ENCODE peak calls at places on chromosomes 5 and 9, in four cellular contexts. N is stimulated activated CD8-positive, alpha-beta memory T cell treated with anti-CD3 and anti-CD28 coated beads, Interleukin-7, amount 100 ng/mL, for 1 hour; O is NCI-H345; J is GM04504. K is an unnamed sample.

GRCh38 chr9:83034587-83034986 is 28.4 kb downstream of the RASEF start:
- DNase-seq in N (no peak), O (no peak), J (no peak), K (no peak)

GRCh38 chr5:1002271-1002546 is 6.4 kb upstream of the NKD2 start:
- DNase-seq in N (no peak), O (no peak), J (no peak), K (no peak)

GRCh38 chr5:175821790-175822211 is 49.6 kb upstream of the CPLX2 start:
- DNase-seq in N (no peak), O (no peak), J (no peak), K (no peak)

GRCh38 chr5:61678966-61679365 is 346.9 kb downstream of the ZSWIM6 start:
- DNase-seq in N (no peak), O (no peak), J (no peak), K (no peak)

GRCh38 chr9:124295097-124295794 is 37.5 kb downstream of the NEK6 start:
- DNase-seq in N (no peak), O (no peak), J (no peak), K (no peak)

GRCh38 chr5:79552984-79553383 is 39.0 kb upstream of the HOMER1 start:
- DNase-seq in N (no peak), O (no peak), J (no peak), K (no peak)

GRCh38 chr9:89387197-89387849 is 69.0 kb downstream of the SECISBP2 start:
- DNase-seq in N (no peak), O (no peak), J (no peak), K (no peak)

GRCh38 chr9:130982636-130983282 is 26.2 kb upstream of the LAMC3 start:
- DNase-seq in N (no peak), O (no peak), J (no peak), K (no peak)

GRCh38 chr5:43215073-43215631 is 23.1 kb downstream of the NIM1K start:
- DNase-seq in N (no peak), O (peak; percentile 68), J (no peak), K (no peak)

GRCh38 chr5:170533383-170533782 is 29.6 kb downstream of the KCNIP1 start:
- DNase-seq in N (no peak), O (no peak), J (no peak), K (no peak)

GRCh38 chr5:157303667-157304327 is 37.9 kb downstream of the CYFIP2 start:
- DNase-seq in N (no peak), O (no peak), J (no peak), K (peak; percentile 75)

GRCh38 chr9:124632077-124632621 is 125.0 kb upstream of the NR5A1 start:
- DNase-seq in N (no peak), O (no peak), J (peak; percentile 65), K (no peak)

GRCh38 chr5:127367029-127367428 is 76.4 kb downstream of the MEGF10 start:
- DNase-seq in N (no peak), O (no peak), J (no peak), K (no peak)

GRCh38 chr9:137315581-137316011 is 13.5 kb upstream of the NRARP start:
- DNase-seq in N (no peak), O (no peak), J (no peak), K (no peak)

GRCh38 chr5:114055810-114056476 is 305.9 kb upstream of the KCNN2 start:
- DNase-seq in N (no peak), O (no peak), J (no peak), K (no peak)

GRCh38 chr5:20294696-20295095 is 306.7 kb upstream of the CDH18 start:
- DNase-seq in N (no peak), O (no peak), J (no peak), K (no peak)

GRCh38 chr9:121388140-121388925 is 18.3 kb upstream of the STOM start:
- DNase-seq in N (no peak), O (no peak), J (no peak), K (no peak)

GRCh38 chr9:21294325-21294724 is 10.8 kb downstream of the IFNA5 start:
- DNase-seq in N (no peak), O (no peak), J (no peak), K (no peak)

GRCh38 chr5:154205441-154206117 is 15.0 kb downstream of the GALNT10 start:
- DNase-seq in N (no peak), O (no peak), J (no peak), K (no peak)

GRCh38 chr9:125633116-125633743 is 73.8 kb downstream of the MAPKAP1 start:
- DNase-seq in N (no peak), O (no peak), J (no peak), K (no peak)

GRCh38 chr5:167582263-167582662 is 709.2 kb upstream of the WWC1 start:
- DNase-seq in N (no peak), O (no peak), J (no peak), K (no peak)

GRCh38 chr5:142671801-142672200 is 14.1 kb downstream of the FGF1 start:
- DNase-seq in N (no peak), O (no peak), J (no peak), K (no peak)

GRCh38 chr9:77014597-77015263 is 4.7 kb upstream of the FOXB2 start:
- DNase-seq in N (no peak), O (peak; percentile 47), J (no peak), K (peak; percentile 55)

GRCh38 chr9:115146581-115147021 is 28.6 kb upstream of the TNC start:
- DNase-seq in N (no peak), O (no peak), J (peak; percentile 88), K (no peak)

K was measured in COR-L47.